ENCODE peak calls at places on chromosomes 12 and 14, in ten cellular contexts. W is NCI-H2081; J is T-helper 2 cell; P is B cell; A is mucosa of gallbladder; G is stimulated activated CD4-positive, alpha-beta T cell treated with anti-CD3 and anti-CD28 coated beads, Interleukin-15, amount 100 ng/mL, for 1 hour; V is Daoy; F is lower lobe of right lung; B is type B pancreatic cell; X is IMR-90. I is an unnamed sample.

GRCh38 chr12:41981013-41981412 is 163.7 kb downstream of the GXYLT1 start:
- DNase-seq in W (no peak), J (no peak), P (no peak), A (no peak), G (no peak), V (no peak), F (no peak), B (no peak), X (no peak), I (no peak)

GRCh38 chr12:76764856-76765255 is 941 bp downstream of the ZDHHC17 start:
- DNase-seq in W (no peak), J (no peak), P (no peak), A (no peak), G (no peak), V (peak), F (no peak), B (no peak), X (peak), I (no peak)

GRCh38 chr12:50527086-50527726 is 22.4 kb downstream of the DIP2B start:
- DNase-seq in W (no peak), J (no peak), P (no peak), A (peak), G (no peak), V (no peak), F (no peak), B (no peak), X (no peak), I (no peak)

GRCh38 chr12:29838768-29839167 is 55.0 kb upstream of the TMTC1 start:
- DNase-seq in W (no peak), J (no peak), P (no peak), A (no peak), G (no peak), V (no peak), F (no peak), B (no peak), X (no peak), I (no peak)

GRCh38 chr12:112848972-112849371 is 57.4 kb downstream of the RPH3A start:
- DNase-seq in W (peak), J (no peak), P (no peak), A (no peak), G (no peak), V (no peak), F (no peak), B (peak), X (no peak), I (no peak)

GRCh38 chr12:119914666-119915065 is 37.5 kb upstream of the CIT start:
- DNase-seq in W (no peak), J (no peak), P (no peak), A (no peak), G (no peak), V (no peak), F (no peak), B (no peak), X (no peak), I (no peak)

GRCh38 chr14:102525213-102526143 is 15.9 kb upstream of the ANKRD9 start:
- DNase-seq in W (peak), J (peak), P (peak), A (peak), G (no peak), V (peak), F (no peak), B (no peak), X (peak), I (no peak)

GRCh38 chr14:69886843-69887242 is 7.6 kb downstream of the SMOC1 start:
- DNase-seq in W (no peak), J (no peak), P (no peak), A (no peak), G (no peak), V (peak), F (no peak), B (no peak), X (peak), I (no peak)

GRCh38 chr12:52018448-52019122 is 11.8 kb downstream of the TAMALIN start:
- DNase-seq in W (peak), J (no peak), P (no peak), A (no peak), G (no peak), V (no peak), F (no peak), B (no peak), X (no peak), I (no peak)

GRCh38 chr14:98580131-98580678 is 691.8 kb downstream of the BCL11B start:
- DNase-seq in W (no peak), J (peak), P (no peak), A (no peak), G (no peak), V (peak), F (no peak), B (no peak), X (no peak), I (no peak)

GRCh38 chr12:115660211-115660805 is 617.2 kb downstream of the MED13L start:
- DNase-seq in W (no peak), J (no peak), P (no peak), A (peak), G (no peak), V (no peak), F (no peak), B (no peak), X (no peak), I (peak)

GRCh38 chr12:31728917-31729640 is at the start of gene AMN1:
- DNase-seq in W (peak), J (peak), P (peak), A (peak), G (peak), V (peak), F (peak), B (peak), X (peak), I (peak)

GRCh38 chr12:62166525-62166924 is 93.7 kb upstream of the USP15 start:
- DNase-seq in W (no peak), J (no peak), P (no peak), A (no peak), G (no peak), V (no peak), F (no peak), B (no peak), X (no peak), I (no peak)

GRCh38 chr14:70832536-70833305 is 23.4 kb upstream of the MAP3K9 start:
- DNase-seq in W (no peak), J (no peak), P (no peak), A (no peak), G (no peak), V (no peak), F (no peak), B (no peak), X (peak), I (no peak)

GRCh38 chr14:50658203-50658602 is 9.9 kb downstream of the SAV1 start:
- DNase-seq in W (no peak), J (no peak), P (no peak), A (peak), G (no peak), V (no peak), F (no peak), B (no peak), X (peak), I (peak)

GRCh38 chr14:70660967-70661871 is 19.5 kb downstream of the TTC9 start:
- DNase-seq in W (peak), J (no peak), P (peak), A (peak), G (no peak), V (no peak), F (no peak), B (no peak), X (no peak), I (peak)

GRCh38 chr14:75147423-75148071 is 20.7 kb upstream of the NEK9 start:
- DNase-seq in W (no peak), J (no peak), P (no peak), A (peak), G (no peak), V (peak), F (peak), B (no peak), X (peak), I (peak)

GRCh38 chr14:59600211-59600945 is 23.8 kb upstream of the CCDC175 start:
- DNase-seq in W (no peak), J (no peak), P (no peak), A (no peak), G (no peak), V (no peak), F (no peak), B (no peak), X (peak), I (no peak)